ENCODE peak calls at places on chromosomes 2 and 18, in six cellular contexts. One of them, this sample, is unnamed.
A peak's percentile ranks its signal among the peaks of the same experiment; 100 is the strongest.

GRCh38 chr2:7030810-7031209 is 113.6 kb downstream of the RNF144A start:
- DNase-seq in cardiac muscle cell: no peak
- DNase-seq in mammary epithelial cell: no peak
- DNase-seq in HEK293T: no peak
- DNase-seq in HepG2: no peak
- DNase-seq in mesothelial cell of epicardium: no peak
- DNase-seq in this sample: no peak

GRCh38 chr2:70946832-70947442 is 11.2 kb downstream of the ATP6V1B1 start:
- DNase-seq in cardiac muscle cell: peak; percentile 70
- DNase-seq in mammary epithelial cell: no peak
- DNase-seq in HEK293T: peak; percentile 55
- DNase-seq in HepG2: peak; percentile 67
- DNase-seq in mesothelial cell of epicardium: peak; percentile 69
- DNase-seq in this sample: peak; percentile 78

GRCh38 chr2:164621761-164622105 is 451 bp upstream of the GRB14 start:
- DNase-seq in cardiac muscle cell: no peak
- DNase-seq in mammary epithelial cell: peak; percentile 5
- DNase-seq in HEK293T: peak; percentile 51
- DNase-seq in HepG2: no peak
- DNase-seq in mesothelial cell of epicardium: no peak
- DNase-seq in this sample: no peak

GRCh38 chr2:86072271-86072858 is 33.3 kb downstream of the POLR1A start:
- DNase-seq in cardiac muscle cell: no peak
- DNase-seq in mammary epithelial cell: no peak
- DNase-seq in HEK293T: no peak
- DNase-seq in HepG2: no peak
- DNase-seq in mesothelial cell of epicardium: no peak
- DNase-seq in this sample: no peak

GRCh38 chr18:58076052-58076451 is 32.0 kb downstream of the NEDD4L start:
- DNase-seq in cardiac muscle cell: peak; percentile 6
- DNase-seq in mammary epithelial cell: peak; percentile 44
- DNase-seq in HEK293T: no peak
- DNase-seq in HepG2: no peak
- DNase-seq in mesothelial cell of epicardium: no peak
- DNase-seq in this sample: peak; percentile 35

GRCh38 chr2:63631501-63631900 is 42.7 kb downstream of the MDH1 start:
- DNase-seq in cardiac muscle cell: no peak
- DNase-seq in mammary epithelial cell: no peak
- DNase-seq in HEK293T: no peak
- DNase-seq in HepG2: no peak
- DNase-seq in mesothelial cell of epicardium: no peak
- DNase-seq in this sample: no peak

GRCh38 chr2:209331291-209331844 is 92.5 kb upstream of the MAP2 start:
- DNase-seq in cardiac muscle cell: peak; percentile 60
- DNase-seq in mammary epithelial cell: peak; percentile 19
- DNase-seq in HEK293T: no peak
- DNase-seq in HepG2: peak; percentile 49
- DNase-seq in mesothelial cell of epicardium: no peak
- DNase-seq in this sample: peak; percentile 62

GRCh38 chr18:50981381-50981780 is 13.5 kb downstream of the ELAC1 start:
- DNase-seq in cardiac muscle cell: no peak
- DNase-seq in mammary epithelial cell: no peak
- DNase-seq in HEK293T: no peak
- DNase-seq in HepG2: no peak
- DNase-seq in mesothelial cell of epicardium: no peak
- DNase-seq in this sample: no peak

GRCh38 chr2:190637331-190637734 is 11.6 kb upstream of the NAB1 start:
- DNase-seq in cardiac muscle cell: peak; percentile 72
- DNase-seq in mammary epithelial cell: peak; percentile 36
- DNase-seq in HEK293T: no peak
- DNase-seq in HepG2: no peak
- DNase-seq in mesothelial cell of epicardium: no peak
- DNase-seq in this sample: no peak

GRCh38 chr18:10453261-10453884 is 1.1 kb upstream of the APCDD1 start:
- DNase-seq in cardiac muscle cell: peak; percentile 67
- DNase-seq in mammary epithelial cell: no peak
- DNase-seq in HEK293T: no peak
- DNase-seq in HepG2: no peak
- DNase-seq in mesothelial cell of epicardium: no peak
- DNase-seq in this sample: no peak

GRCh38 chr2:45494275-45494977 is 116.6 kb downstream of the SRBD1 start:
- DNase-seq in cardiac muscle cell: peak; percentile 88
- DNase-seq in mammary epithelial cell: peak; percentile 33
- DNase-seq in HEK293T: peak; percentile 47
- DNase-seq in HepG2: peak; percentile 64
- DNase-seq in mesothelial cell of epicardium: no peak
- DNase-seq in this sample: peak; percentile 83

GRCh38 chr2:9720352-9721093 is 89.7 kb upstream of the YWHAQ start:
- DNase-seq in cardiac muscle cell: no peak
- DNase-seq in mammary epithelial cell: no peak
- DNase-seq in HEK293T: no peak
- DNase-seq in HepG2: no peak
- DNase-seq in mesothelial cell of epicardium: no peak
- DNase-seq in this sample: no peak

GRCh38 chr2:109173311-109174171 is 44.5 kb downstream of the SH3RF3 start:
- DNase-seq in cardiac muscle cell: peak; percentile 94
- DNase-seq in mammary epithelial cell: no peak
- DNase-seq in HEK293T: no peak
- DNase-seq in HepG2: no peak
- DNase-seq in mesothelial cell of epicardium: no peak
- DNase-seq in this sample: no peak

GRCh38 chr2:20614201-20615045 is 36.5 kb downstream of the HS1BP3 start:
- DNase-seq in cardiac muscle cell: no peak
- DNase-seq in mammary epithelial cell: no peak
- DNase-seq in HEK293T: peak; percentile 69
- DNase-seq in HepG2: peak; percentile 73
- DNase-seq in mesothelial cell of epicardium: no peak
- DNase-seq in this sample: peak; percentile 35

This sample was measured in PC-3.